ENCODE peak calls at places on chromosomes 2 and 18, in seven cellular contexts. F is transverse colon, G is suprapubic skin, I is HCT116, B is sigmoid colon, K is body of pancreas, N is lower leg skin. A is an unnamed sample.

GRCh38 chr2:148023861-148024260 is 3.0 kb downstream of the MBD5 start:
- DNase-seq in I (no peak), F (no peak), K (no peak), G (no peak), B (no peak), N (no peak), A (peak)

GRCh38 chr2:113831156-113831555 is 58.7 kb upstream of the ACTR3 start:
- DNase-seq in N (no peak), B (no peak), G (no peak), K (no peak), I (no peak), F (no peak), A (no peak)

GRCh38 chr2:152506843-152507242 is 171.9 kb downstream of the FMNL2 start:
- DNase-seq in I (no peak), B (no peak), K (no peak), N (no peak), G (no peak), F (no peak), A (no peak)

GRCh38 chr2:239467281-239467955 is 66.6 kb upstream of the HDAC4 start:
- DNase-seq in K (no peak), N (peak), G (peak), B (peak), I (no peak), F (no peak), A (no peak)

GRCh38 chr2:119028327-119029174 is 86.6 kb downstream of the MARCO start:
- DNase-seq in G (no peak), F (peak), I (peak), B (no peak), N (no peak), K (no peak), A (no peak)

GRCh38 chr2:203786912-203787311 is 80.5 kb downstream of the CD28 start:
- DNase-seq in B (peak), I (no peak), K (no peak), G (no peak), N (no peak), F (no peak), A (no peak)

GRCh38 chr2:203453858-203454451 is 81.1 kb downstream of the RAPH1 start:
- DNase-seq in F (no peak), I (peak), K (peak), N (no peak), G (no peak), B (no peak), A (peak)

GRCh38 chr2:201432551-201433388 is 18.5 kb downstream of the TRAK2 start:
- DNase-seq in G (no peak), N (no peak), K (no peak), B (peak), F (no peak), I (no peak), A (peak)

GRCh38 chr2:121969766-121970639 is 214.6 kb downstream of the TSN start:
- DNase-seq in F (no peak), I (no peak), B (no peak), N (no peak), G (no peak), K (no peak), A (no peak)

GRCh38 chr2:55151721-55152433 is 80.2 kb downstream of the CLHC1 start:
- DNase-seq in F (no peak), K (no peak), B (no peak), N (peak), I (no peak), G (no peak), A (no peak)

GRCh38 chr2:33069894-33070651 is 123.3 kb downstream of the LTBP1 start:
- DNase-seq in F (no peak), N (peak), I (peak), G (peak), K (peak), B (peak), A (peak)

GRCh38 chr18:70333757-70334156 is 44.9 kb downstream of the SOCS6 start:
- DNase-seq in G (no peak), I (peak), B (no peak), F (no peak), N (no peak), K (no peak), A (peak)

GRCh38 chr2:55843096-55843991 is 80.2 kb downstream of the EFEMP1 start:
- DNase-seq in I (no peak), K (peak), B (no peak), N (no peak), G (no peak), F (peak), A (no peak)

GRCh38 chr2:201180010-201180409 is 2.9 kb upstream of the CASP10 start:
- DNase-seq in N (no peak), G (no peak), K (no peak), B (no peak), I (no peak), F (no peak), A (no peak)

GRCh38 chr18:41959045-41959444 is 4.0 kb downstream of the PIK3C3 start:
- DNase-seq in F (no peak), K (no peak), I (no peak), N (no peak), B (no peak), G (no peak), A (no peak)

GRCh38 chr2:238427435-238428162 is 872 bp downstream of the ASB1 start:
- DNase-seq in K (peak), G (peak), I (no peak), F (no peak), B (no peak), N (peak), A (no peak)

GRCh38 chr2:33505966-33506365 is 29.5 kb downstream of the RASGRP3 start:
- DNase-seq in B (no peak), K (no peak), F (no peak), I (no peak), G (no peak), N (no peak), A (no peak)

GRCh38 chr2:109254174-109254904 is 125.3 kb downstream of the SH3RF3 start:
- DNase-seq in N (peak), I (no peak), F (no peak), G (no peak), K (no peak), B (no peak), A (no peak)

GRCh38 chr2:165886487-165887146 is 67.0 kb downstream of the TTC21B start:
- DNase-seq in K (no peak), B (no peak), I (no peak), F (no peak), N (no peak), G (no peak), A (peak)

GRCh38 chr2:200746301-200746700 is 65.4 kb upstream of the BZW1 start:
- DNase-seq in N (no peak), K (no peak), B (no peak), F (no peak), G (no peak), I (no peak), A (no peak)

GRCh38 chr2:61710711-61711110 is 143.1 kb downstream of the FAM161A start:
- DNase-seq in B (no peak), K (no peak), N (no peak), G (no peak), F (peak), I (no peak), A (no peak)

GRCh38 chr18:68714356-68714706 is 577 bp downstream of the TMX3 start:
- DNase-seq in K (no peak), F (peak), G (no peak), N (no peak), B (no peak), I (no peak), A (peak)

GRCh38 chr2:59770651-59771050 is 782.8 kb downstream of the BCL11A start:
- DNase-seq in I (no peak), B (no peak), K (no peak), G (no peak), N (no peak), F (no peak), A (no peak)

GRCh38 chr2:15943378-15943851 is 3.1 kb downstream of the MYCN start:
- DNase-seq in I (no peak), K (no peak), F (peak), G (peak), B (no peak), N (peak), A (no peak)

GRCh38 chr2:233854241-233854981 is at the start of gene HJURP:
- DNase-seq in I (peak), G (peak), N (peak), F (peak), B (peak), K (peak), A (peak)

GRCh38 chr2:26274058-26274613 is 29.4 kb downstream of the HADHB start:
- DNase-seq in N (peak), I (no peak), K (peak), B (peak), F (peak), G (peak), A (peak)

GRCh38 chr2:118032169-118033013 is 18.5 kb upstream of the CCDC93 start:
- DNase-seq in K (peak), F (peak), N (no peak), I (no peak), B (no peak), G (no peak), A (peak)

GRCh38 chr2:234286118-234286598 is 210.7 kb downstream of the ARL4C start:
- DNase-seq in N (no peak), F (no peak), G (no peak), I (no peak), B (no peak), K (no peak), A (no peak)

GRCh38 chr2:241068942-241069810 is 32.9 kb downstream of the MTERF4 start:
- DNase-seq in B (no peak), G (no peak), F (no peak), N (peak), K (peak), I (no peak), A (no peak)

GRCh38 chr2:241067501-241068135 is 34.5 kb downstream of the MTERF4 start:
- DNase-seq in K (peak), F (no peak), I (no peak), G (no peak), N (peak), B (peak), A (no peak)

GRCh38 chr2:241066893-241067341 is 35.2 kb downstream of the MTERF4 start:
- DNase-seq in F (no peak), B (peak), I (no peak), K (peak), N (peak), G (no peak), A (no peak)

GRCh38 chr2:241069821-241070281 is 32.2 kb downstream of the MTERF4 start:
- DNase-seq in B (peak), N (peak), K (no peak), F (no peak), I (no peak), G (no peak), A (no peak)

DNA sequence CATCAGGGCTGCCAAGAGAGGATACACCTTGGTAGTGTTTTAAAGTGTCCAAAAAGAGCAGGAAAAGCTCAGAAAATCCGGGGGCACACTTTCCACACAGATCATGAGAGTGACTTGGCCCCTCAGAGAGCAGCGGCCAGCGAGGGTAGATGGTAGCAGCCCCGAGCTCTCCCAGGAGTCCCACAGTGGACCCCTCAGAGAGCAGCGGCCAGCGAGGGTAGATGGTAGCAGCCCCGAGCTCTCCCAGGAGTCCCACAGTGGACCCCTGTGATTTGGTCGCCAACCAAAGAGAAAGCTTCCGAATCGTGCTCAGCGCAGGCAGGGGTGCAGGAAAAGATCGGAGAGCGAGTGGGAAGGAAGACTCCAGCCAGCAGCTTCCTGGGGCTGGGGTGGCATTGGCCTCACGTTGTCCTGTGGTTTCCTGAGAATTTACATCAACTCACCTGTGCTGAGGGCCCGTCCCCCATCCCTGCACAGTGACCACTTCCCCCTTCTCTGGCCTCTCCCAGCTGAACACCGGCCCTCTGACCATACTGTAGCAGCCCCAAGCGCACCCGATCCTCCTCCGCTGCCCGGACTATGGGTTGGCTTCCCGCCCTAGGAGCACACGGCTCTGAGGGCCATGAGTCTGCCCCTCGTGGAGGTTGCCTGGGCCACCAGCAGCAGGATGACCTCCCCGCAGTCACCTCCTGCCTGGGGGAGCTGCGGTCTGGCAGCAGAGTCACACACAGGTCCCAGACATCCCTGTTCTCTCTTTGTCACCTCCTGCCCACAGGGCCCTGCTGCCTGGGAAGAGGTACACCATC is 33.7 kb downstream of the MTERF4 start:
- DNase-seq in F (no peak), I (no peak), B (peak), N (peak), K (no peak), G (peak), A (no peak)
- TF ChIP-seq POLR2A in F (no peak), I (no peak), B (no peak), N (no peak), K (no peak), G (no peak), A (no peak)

GRCh38 chr2:157301323-157301722 is 24.3 kb downstream of the ERMN start:
- DNase-seq in F (no peak), K (no peak), I (no peak), B (no peak), N (no peak), G (no peak), A (no peak)
- TF ChIP-seq POLR2A in F (no peak), K (no peak), I (no peak), B (no peak), N (no peak), G (no peak), A (no peak)

DNA sequence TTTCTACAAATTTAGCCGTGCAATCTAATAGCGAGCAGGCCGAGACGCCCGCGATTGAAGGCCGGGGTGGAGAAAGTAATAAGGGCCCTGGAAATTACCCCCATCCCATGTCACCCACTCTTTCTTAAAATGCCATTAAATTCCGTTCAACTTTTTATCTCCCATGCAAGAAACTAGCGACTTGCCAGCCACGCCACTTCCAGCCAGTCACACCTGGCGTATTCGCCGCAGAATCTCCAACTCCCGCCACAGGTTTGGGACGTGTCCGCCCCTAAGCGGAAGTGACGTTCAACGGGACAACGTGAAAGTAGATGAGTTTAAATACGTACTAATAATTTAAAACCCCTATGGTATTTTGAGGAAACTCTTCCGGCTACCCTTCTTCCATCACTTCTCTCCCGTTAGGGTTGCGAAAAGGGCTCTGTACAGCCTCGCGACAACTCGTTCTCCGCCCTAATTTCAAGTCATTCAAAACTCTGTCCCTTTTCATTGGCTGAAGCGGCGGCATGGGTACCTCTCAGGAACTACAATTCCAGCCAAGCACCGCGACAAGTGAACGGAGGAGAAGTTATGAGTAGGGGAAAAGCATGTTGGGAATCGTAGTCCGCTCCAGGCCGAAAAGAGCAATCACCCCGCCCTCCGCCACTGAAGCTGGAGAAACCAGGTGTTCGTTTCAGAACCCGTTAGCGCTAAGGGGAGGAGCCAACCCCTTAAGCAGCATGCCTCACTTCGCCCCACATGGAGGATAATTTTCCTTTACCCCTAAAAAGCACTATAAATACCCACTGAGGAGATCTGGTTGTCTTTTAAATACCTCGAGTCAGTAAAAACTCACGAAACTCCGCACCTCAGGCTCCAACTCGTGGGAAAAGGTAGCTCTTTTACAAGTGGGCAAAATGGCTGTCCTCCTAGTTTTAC is at the start of gene ZRANB3:
- DNase-seq in K (peak), N (peak), B (peak), G (peak), F (peak), I (peak), A (peak)
- TF ChIP-seq POLR2A in K (no peak), N (no peak), B (no peak), G (no peak), F (no peak), I (peak), A (peak)

GRCh38 chr2:77102927-77103326 is 419.2 kb downstream of the LRRTM4 start:
- DNase-seq in F (no peak), I (no peak), K (no peak), N (no peak), G (no peak), B (no peak), A (no peak)

GRCh38 chr2:77099961-77100360 is 422.2 kb downstream of the LRRTM4 start:
- DNase-seq in N (no peak), F (no peak), G (no peak), B (no peak), I (no peak), K (no peak), A (no peak)

GRCh38 chr2:77105008-77105407 is 417.2 kb downstream of the LRRTM4 start:
- DNase-seq in I (no peak), K (no peak), B (no peak), G (no peak), N (no peak), F (no peak), A (no peak)

GRCh38 chr2:77104554-77104953 is 417.6 kb downstream of the LRRTM4 start:
- DNase-seq in G (no peak), F (no peak), K (no peak), I (no peak), B (no peak), N (no peak), A (no peak)

GRCh38 chr2:77101796-77102452 is 420.3 kb downstream of the LRRTM4 start:
- DNase-seq in I (no peak), K (no peak), F (no peak), N (no peak), B (no peak), G (no peak), A (no peak)
- TF ChIP-seq POLR2A in I (no peak), K (no peak), F (no peak), N (no peak), B (no peak), G (no peak), A (no peak)

GRCh38 chr2:97656129-97656755 is 7.6 kb downstream of the ACTR1B start:
- DNase-seq in B (no peak), F (no peak), K (no peak), N (no peak), I (no peak), G (no peak), A (no peak)

GRCh38 chr2:97654324-97654723 is 8.5 kb downstream of the COX5B start:
- DNase-seq in G (no peak), I (no peak), B (no peak), N (no peak), K (no peak), F (no peak), A (no peak)

GRCh38 chr2:97653874-97654273 is 8.0 kb downstream of the COX5B start:
- DNase-seq in G (no peak), I (no peak), B (no peak), N (no peak), F (no peak), K (no peak), A (no peak)

GRCh38 chr2:97656905-97657587 is 6.8 kb downstream of the ACTR1B start:
- DNase-seq in G (no peak), F (no peak), B (no peak), N (no peak), K (no peak), I (no peak), A (no peak)

DNA sequence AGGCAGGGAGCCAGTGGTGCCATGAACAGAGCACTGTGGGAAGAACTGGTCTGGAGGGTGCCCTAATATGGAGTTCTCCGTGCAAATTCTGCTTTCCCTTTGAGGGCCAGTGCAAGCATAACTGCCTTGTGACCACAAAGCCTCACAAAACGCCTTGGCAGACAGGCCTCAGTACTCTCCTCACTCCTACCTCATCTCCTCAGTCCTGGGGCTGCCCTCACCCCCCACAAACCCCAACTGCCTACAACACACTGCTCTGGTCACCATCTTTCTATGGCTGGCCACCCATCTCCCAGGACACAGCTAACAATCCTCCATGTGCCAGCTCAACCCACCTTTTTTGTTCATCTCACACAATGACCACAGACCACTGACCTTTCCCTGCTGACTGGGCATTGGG is 8.9 kb downstream of the COX5B start:
- DNase-seq in I (no peak), B (no peak), N (no peak), F (no peak), G (no peak), K (no peak), A (no peak)
- TF ChIP-seq POLR2A in I (no peak), B (no peak), N (no peak), F (no peak), G (no peak), K (no peak), A (no peak)

GRCh38 chr2:72144746-72145657 is 2.7 kb downstream of the CYP26B1 start:
- DNase-seq in B (peak), F (no peak), N (peak), K (no peak), G (peak), I (peak), A (peak)
- TF ChIP-seq POLR2A in B (no peak), F (no peak), N (no peak), K (no peak), G (peak), I (peak), A (no peak)